ENCODE peak calls at places on chromosomes 11 and 22, in five cellular contexts. T is A549, N is GM12878, D is H1, H is HepG2. S is an unnamed sample.

GRCh38 chr11:9047986-9048522 is 43.3 kb downstream of the SCUBE2 start:
- DNase-seq in T (no peak), N (no peak), D (no peak), H (no peak), S (no peak)

GRCh38 chr22:22479999-22480532 is 28.5 kb downstream of the ZNF280B start:
- DNase-seq in T (no peak), N (no peak), D (no peak), H (no peak), S (peak)

GRCh38 chr11:69535928-69536327 is 54.5 kb downstream of the LINC01488 start:
- DNase-seq in T (no peak), N (no peak), D (no peak), H (no peak), S (no peak)

GRCh38 chr22:42419328-42419881 is 12.8 kb downstream of the NFAM1 start:
- DNase-seq in T (no peak), N (peak), D (no peak), H (no peak), S (no peak)

GRCh38 chr11:67029146-67029545 is 6.2 kb downstream of the SYT12 start:
- DNase-seq in T (no peak), N (no peak), D (no peak), H (no peak), S (no peak)

GRCh38 chr22:42720263-42721044 is at the start of gene A4GALT:
- DNase-seq in T (no peak), N (no peak), D (no peak), H (no peak), S (no peak)

GRCh38 chr11:64119748-64120147 is 46.2 kb downstream of the MACROD1 start:
- DNase-seq in T (no peak), N (no peak), D (no peak), H (no peak), S (no peak)

GRCh38 chr22:24725736-24726135 is 48.8 kb downstream of the PIWIL3 start:
- DNase-seq in T (no peak), N (no peak), D (no peak), H (no peak), S (no peak)

GRCh38 chr11:110015695-110016094 is 77.5 kb upstream of the ZC3H12C start:
- DNase-seq in T (no peak), N (no peak), D (no peak), H (no peak), S (no peak)

GRCh38 chr11:107999759-108000455 is 8.8 kb upstream of the CUL5 start:
- DNase-seq in T (peak), N (peak), D (peak), H (peak), S (peak)

GRCh38 chr11:74179234-74180126 is 8.4 kb downstream of the PPME1 start:
- DNase-seq in T (no peak), N (no peak), D (no peak), H (no peak), S (no peak)

GRCh38 chr11:34890812-34891211 is 25.4 kb downstream of the APIP start:
- DNase-seq in T (peak), N (no peak), D (no peak), H (peak), S (peak)

GRCh38 chr22:48640890-48641771 is 1186.5 kb downstream of the BRD1 start:
- DNase-seq in T (no peak), N (no peak), D (no peak), H (no peak), S (no peak)

GRCh38 chr11:76030286-76030685 is 176.0 kb downstream of the WNT11 start:
- DNase-seq in T (peak), N (no peak), D (no peak), H (peak), S (no peak)

GRCh38 chr11:12274558-12275197 is 102.7 kb upstream of the PARVA start:
- DNase-seq in T (no peak), N (no peak), D (no peak), H (no peak), S (peak)

GRCh38 chr11:32109138-32109537 is 18.3 kb downstream of the RCN1 start:
- DNase-seq in T (no peak), N (no peak), D (no peak), H (no peak), S (no peak)

GRCh38 chr22:45284705-45285305 is at the start of gene UPK3A:
- DNase-seq in T (no peak), N (no peak), D (no peak), H (no peak), S (no peak)

GRCh38 chr11:96141649-96142048 is 201.3 kb downstream of the MAML2 start:
- DNase-seq in T (no peak), N (no peak), D (no peak), H (no peak), S (no peak)

GRCh38 chr11:112352907-112353306 is 92.2 kb upstream of the PLET1 start:
- DNase-seq in T (no peak), N (no peak), D (no peak), H (no peak), S (peak)

GRCh38 chr22:29031236-29031982 is 30.2 kb downstream of the C22orf31 start:
- DNase-seq in T (peak), N (no peak), D (peak), H (peak), S (peak)

GRCh38 chr11:66970808-66971442 is 4.2 kb upstream of the C11orf86 start:
- DNase-seq in T (peak), N (no peak), D (no peak), H (peak), S (peak)

GRCh38 chr11:46480909-46481308 is 89.3 kb upstream of the CHRM4 start:
- DNase-seq in T (no peak), N (no peak), D (no peak), H (no peak), S (no peak)

GRCh38 chr22:37208401-37209139 is 3.7 kb downstream of the SSTR3 start:
- DNase-seq in T (no peak), N (no peak), D (no peak), H (no peak), S (no peak)

GRCh38 chr22:46280999-46281623 is 13.3 kb downstream of the TTC38 start:
- DNase-seq in T (no peak), N (no peak), D (no peak), H (no peak), S (no peak)

GRCh38 chr11:61026121-61027031 is 54.9 kb downstream of the CD6 start:
- DNase-seq in T (no peak), N (no peak), D (no peak), H (no peak), S (no peak)
- TF ChIP-seq KDM1A in T (no peak), N (no peak), D (no peak), H (no peak), S (no peak)

DNA sequence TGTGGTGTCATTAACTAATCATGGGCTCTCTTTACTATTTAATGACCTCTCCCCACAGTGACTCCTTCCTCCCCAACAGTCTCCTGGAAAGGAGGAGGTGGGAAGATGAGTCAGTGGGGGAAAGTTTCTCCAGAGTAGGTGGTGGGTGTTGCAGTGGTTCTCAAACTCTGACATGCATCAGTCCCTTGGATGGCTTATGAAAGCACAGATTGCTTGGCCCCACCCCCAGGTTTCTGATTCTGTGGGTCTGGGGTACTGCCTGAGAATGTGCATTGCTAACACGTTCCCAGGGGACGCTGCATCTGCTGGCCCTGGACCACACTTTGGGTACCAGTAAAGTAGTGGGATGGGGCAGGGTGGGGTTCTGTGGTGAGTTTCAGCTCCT is 9.8 kb downstream of the CD82 start:
- DNase-seq in T (no peak), N (no peak), D (no peak), H (no peak), S (no peak)
- TF ChIP-seq KDM1A in T (no peak), N (no peak), D (no peak), H (no peak), S (no peak)

GRCh38 chr22:39999144-39999757 is 4.5 kb downstream of the FAM83F start:
- DNase-seq in T (peak), N (no peak), D (no peak), H (peak), S (peak)
- TF ChIP-seq KDM1A in T (no peak), N (no peak), D (no peak), H (no peak), S (peak)

GRCh38 chr22:19641983-19642451 is 72.3 kb upstream of the SEPTIN5 start:
- DNase-seq in T (no peak), N (no peak), D (no peak), H (no peak), S (no peak)

GRCh38 chr22:19643448-19644313 is 70.6 kb upstream of the SEPTIN5 start:
- DNase-seq in T (no peak), N (no peak), D (no peak), H (no peak), S (peak)

GRCh38 chr22:19640306-19640705 is 74.0 kb upstream of the SEPTIN5 start:
- DNase-seq in T (no peak), N (no peak), D (no peak), H (no peak), S (no peak)

GRCh38 chr22:19639610-19640135 is 74.6 kb upstream of the SEPTIN5 start:
- DNase-seq in T (no peak), N (no peak), D (no peak), H (no peak), S (no peak)

DNA sequence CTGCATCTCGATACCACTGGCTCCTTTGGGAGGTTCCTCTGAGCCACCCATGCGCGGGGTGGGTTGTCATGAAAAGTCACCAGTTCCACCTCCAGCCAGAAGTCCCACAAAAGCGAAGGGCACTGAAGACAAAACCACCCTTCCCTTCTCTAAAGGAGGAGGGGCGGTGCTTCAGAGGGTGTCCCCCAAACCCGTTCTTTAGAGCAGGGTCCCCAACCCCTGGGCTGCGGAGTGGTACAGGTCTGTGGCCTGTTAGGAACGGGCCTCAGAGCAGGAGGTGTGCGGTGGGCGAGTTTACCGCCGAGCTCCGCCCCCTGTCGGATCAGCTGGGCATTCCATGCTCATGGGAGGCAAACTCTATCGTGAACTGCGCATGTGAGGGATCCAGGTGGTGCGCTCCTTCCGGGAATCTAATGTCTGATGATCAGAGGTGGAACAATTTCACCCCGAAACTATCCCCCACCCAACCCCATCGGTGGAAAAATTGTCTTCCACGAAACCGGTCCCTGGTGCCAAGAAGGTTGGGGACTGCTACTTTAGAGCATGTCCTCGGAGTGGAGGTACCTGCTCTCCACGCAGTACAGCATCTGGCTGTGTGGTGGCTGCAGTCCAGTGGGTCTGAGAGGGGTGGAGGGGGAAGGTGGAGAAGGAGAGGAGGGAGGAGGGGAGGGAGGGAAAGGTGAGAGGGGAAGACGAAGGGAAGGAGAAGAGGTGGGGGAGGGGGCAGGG is 72.9 kb upstream of the SEPTIN5 start:
- DNase-seq in T (peak), N (no peak), D (peak), H (no peak), S (peak)
- TF ChIP-seq KDM1A in T (no peak), N (no peak), D (no peak), H (no peak), S (no peak)

GRCh38 chr11:114090976-114091375 is 31.5 kb downstream of the ZBTB16 start:
- DNase-seq in T (no peak), N (no peak), D (no peak), H (no peak), S (no peak)
- TF ChIP-seq KDM1A in T (no peak), N (no peak), D (no peak), H (no peak), S (no peak)